ENCODE peak calls at places on chromosomes 6 and 20, in ten cellular contexts. G, E, R, C, F, V, T, P, Y and W are unnamed samples. For H3K4me1, the result is how much of the 10 kb centered on the place peaks cover.

GRCh38 chr20:32674362-32674789 is 635 bp upstream of the C20orf203 start:
- DNase-seq in G (no peak), E (no peak), R (peak), C (no peak), F (peak), V (no peak), T (no peak), P (no peak), Y (peak), W (peak)

GRCh38 chr6:40500227-40500626 is 86.9 kb downstream of the LRFN2 start:
- DNase-seq in G (no peak), E (no peak), R (no peak), C (no peak), F (no peak), V (no peak), T (no peak), P (no peak), Y (no peak), W (no peak)

GRCh38 chr6:38517005-38517404 is 122.7 kb downstream of the BTBD9 start:
- DNase-seq in G (no peak), E (no peak), R (no peak), C (no peak), F (no peak), V (no peak), T (no peak), P (no peak), Y (no peak), W (no peak)

GRCh38 chr6:29619578-29619977 is 13.4 kb downstream of the GABBR1 start:
- DNase-seq in G (no peak), E (no peak), R (no peak), C (no peak), F (no peak), V (no peak), T (no peak), P (no peak), Y (no peak), W (no peak)

GRCh38 chr6:110662468-110663211 is 152.6 kb downstream of the CDK19 start:
- DNase-seq in G (no peak), E (no peak), R (no peak), C (no peak), F (peak), V (no peak), T (no peak), P (no peak), Y (no peak), W (no peak)

GRCh38 chr20:1338096-1338495 is 9.2 kb upstream of the SDCBP2 start:
- DNase-seq in G (no peak), E (no peak), R (no peak), C (no peak), F (no peak), V (no peak), T (peak), P (peak), Y (no peak), W (no peak)

GRCh38 chr6:124990988-124991387 is 28.8 kb downstream of the RNF217 start:
- DNase-seq in G (no peak), E (no peak), R (no peak), C (no peak), F (no peak), V (no peak), T (no peak), P (no peak), Y (no peak), W (no peak)

GRCh38 chr20:4507288-4507719 is 214.4 kb upstream of the PRND start:
- DNase-seq in G (no peak), E (no peak), R (no peak), C (no peak), F (peak), V (no peak), T (no peak), P (no peak), Y (no peak), W (no peak)

GRCh38 chr20:57928181-57928967 is 218.6 kb upstream of the PMEPA1 start:
- DNase-seq in G (no peak), E (no peak), R (no peak), C (no peak), F (no peak), V (no peak), T (no peak), P (no peak), Y (no peak), W (no peak)

GRCh38 chr6:118663993-118664985 is 12.9 kb upstream of the CEP85L start:
- DNase-seq in G (no peak), E (no peak), R (no peak), C (no peak), F (no peak), V (no peak), T (no peak), P (no peak), Y (no peak), W (no peak)

GRCh38 chr6:32969685-32970412 is 1.5 kb downstream of the BRD2 start:
- DNase-seq in G (no peak), E (peak), R (peak), C (peak), F (peak), V (no peak), T (peak), P (peak), Y (peak), W (peak)

GRCh38 chr20:753897-754635 is 14.2 kb downstream of the SLC52A3 start:
- DNase-seq in G (no peak), E (no peak), R (peak), C (no peak), F (no peak), V (no peak), T (no peak), P (peak), Y (no peak), W (no peak)

GRCh38 chr6:170287371-170287876 is 3.5 kb downstream of the DLL1 start:
- DNase-seq in G (no peak), E (peak), R (no peak), C (no peak), F (no peak), V (no peak), T (peak), P (peak), Y (peak), W (no peak)

GRCh38 chr20:34562643-34563042 is 4.1 kb downstream of the MAP1LC3A start:
- DNase-seq in G (no peak), E (no peak), R (no peak), C (no peak), F (peak), V (no peak), T (no peak), P (no peak), Y (no peak), W (no peak)

GRCh38 chr20:17612975-17613327 is 43.1 kb downstream of the DSTN start:
- DNase-seq in G (no peak), E (no peak), R (no peak), C (no peak), F (no peak), V (no peak), T (no peak), P (no peak), Y (no peak), W (no peak)

GRCh38 chr6:38058022-38058421 is 238.5 kb downstream of the ZFAND3 start:
- DNase-seq in G (peak), E (no peak), R (no peak), C (no peak), F (no peak), V (no peak), T (no peak), P (no peak), Y (no peak), W (no peak)

GRCh38 chr6:41712651-41713103 is 22.7 kb downstream of the TFEB start:
- DNase-seq in G (no peak), E (peak), R (peak), C (peak), F (no peak), V (no peak), T (no peak), P (peak), Y (peak), W (no peak)

GRCh38 chr6:104527761-104528415 is 331.8 kb downstream of the HACE1 start:
- DNase-seq in G (no peak), E (peak), R (peak), C (no peak), F (no peak), V (peak), T (no peak), P (no peak), Y (no peak), W (peak)

GRCh38 chr6:126337323-126337722 is 2.6 kb upstream of the CENPW start:
- DNase-seq in G (no peak), E (peak), R (no peak), C (peak), F (no peak), V (no peak), T (no peak), P (no peak), Y (no peak), W (no peak)

GRCh38 chr20:49811825-49812462 is 684 bp upstream of the SLC9A8 start:
- DNase-seq in G (no peak), E (no peak), R (no peak), C (no peak), F (peak), V (no peak), T (no peak), P (no peak), Y (no peak), W (no peak)

GRCh38 chr6:154509421-154510143 is 903 bp downstream of the CNKSR3 start:
- DNase-seq in G (no peak), E (peak), R (peak), C (no peak), F (peak), V (no peak), T (peak), P (peak), Y (peak), W (peak)

GRCh38 chr20:43514062-43514971 is 6.8 kb downstream of the L3MBTL1 start:
- DNase-seq in G (peak), E (peak), R (peak), C (peak), F (peak), V (peak), T (peak), P (peak), Y (peak), W (peak)

GRCh38 chr6:101393291-101394251 is at the start of gene GRIK2:
- DNase-seq in G (no peak), E (no peak), R (peak), C (no peak), F (peak), V (no peak), T (no peak), P (no peak), Y (no peak), W (peak)

GRCh38 chr6:29792123-29793035 is 35.2 kb upstream of the HLA-G start:
- DNase-seq in G (no peak), E (peak), R (peak), C (peak), F (peak), V (no peak), T (peak), P (peak), Y (peak), W (peak)

GRCh38 chr20:59268827-59269226 is 31.6 kb upstream of the EDN3 start:
- DNase-seq in G (no peak), E (no peak), R (no peak), C (no peak), F (no peak), V (peak), T (no peak), P (no peak), Y (no peak), W (no peak)

GRCh38 chr6:113047148-113047547 is 700.0 kb downstream of the RFPL4B start:
- DNase-seq in G (no peak), E (no peak), R (no peak), C (no peak), F (no peak), V (no peak), T (no peak), P (no peak), Y (no peak), W (no peak)

GRCh38 chr6:79249136-79249535 is 14.7 kb upstream of the HMGN3 start:
- DNase-seq in G (no peak), E (no peak), R (no peak), C (no peak), F (no peak), V (no peak), T (no peak), P (no peak), Y (no peak), W (no peak)

GRCh38 chr6:31972709-31973350 is 892 bp upstream of the DXO start:
- DNase-seq in G (no peak), E (no peak), R (no peak), C (no peak), F (peak), V (no peak), T (no peak), P (no peak), Y (no peak), W (no peak)

GRCh38 chr6:26031595-26032386 is 55.4 kb upstream of the HFE start:
- DNase-seq in G (peak), E (peak), R (peak), C (peak), F (peak), V (peak), T (no peak), P (peak), Y (peak), W (peak)

GRCh38 chr20:34045294-34045693 is 51.6 kb downstream of the RALY start:
- DNase-seq in G (no peak), E (peak), R (peak), C (no peak), F (peak), V (no peak), T (no peak), P (no peak), Y (peak), W (no peak)

GRCh38 chr20:48750941-48751620 is 76.7 kb downstream of the PREX1 start:
- DNase-seq in G (no peak), E (no peak), R (no peak), C (peak), F (peak), V (peak), T (no peak), P (peak), Y (peak), W (peak)

GRCh38 chr20:46346770-46347169 is 38.5 kb upstream of the CDH22 start:
- DNase-seq in G (no peak), E (no peak), R (no peak), C (no peak), F (no peak), V (no peak), T (no peak), P (no peak), Y (no peak), W (no peak)
- H3K4me1 ChIP-seq in G (under half), E (under half), R (under half), C (under half), F (under half), V (under half), T (under half), P (under half), Y (under half), W (under half)

GRCh38 chr6:68279793-68280557 is 355.1 kb upstream of the ADGRB3 start:
- DNase-seq in G (no peak), E (no peak), R (no peak), C (no peak), F (no peak), V (no peak), T (no peak), P (no peak), Y (no peak), W (no peak)
- TF ChIP-seq POLR2A in G (no peak), E (no peak), R (no peak), C (no peak), F (no peak), V (no peak), T (no peak), P (no peak), Y (no peak), W (no peak)

GRCh38 chr6:107496041-107496440 is 6.1 kb downstream of the SOBP start:
- DNase-seq in G (no peak), E (no peak), R (no peak), C (no peak), F (no peak), V (no peak), T (no peak), P (no peak), Y (no peak), W (no peak)
- TF ChIP-seq POLR2AphosphoS5 in G (no peak), E (no peak), R (no peak), C (no peak), F (no peak), V (no peak), T (no peak), P (no peak), Y (no peak), W (no peak)

GRCh38 chr6:35603326-35604202 is 85.2 kb downstream of the FKBP5 start:
- DNase-seq in G (no peak), E (no peak), R (no peak), C (no peak), F (peak), V (no peak), T (no peak), P (peak), Y (no peak), W (no peak)
- H3K4me1 ChIP-seq in G (under half), E (under half), R (under half), C (under half), F (half or more), V (under half), T (half or more), P (under half), Y (under half), W (under half)